ENCODE peak calls at places on chromosome 6, in eight cellular contexts. One of them, this sample, is unnamed.

GRCh38 chr6:99434702-99435530 is 9.8 kb upstream of the PNISR start:
- DNase-seq in CD4-positive, alpha-beta T cell: no peak
- DNase-seq in H9: no peak
- DNase-seq in left ventricle myocardium inferior: no peak
- DNase-seq in endothelial cell of umbilical vein: peak
- DNase-seq in endodermal cell: no peak
- DNase-seq in pancreas: no peak
- DNase-seq in adrenal gland: no peak
- DNase-seq in this sample: peak

GRCh38 chr6:2542858-2543218 is 207.9 kb downstream of the MYLK4 start:
- DNase-seq in CD4-positive, alpha-beta T cell: no peak
- DNase-seq in endodermal cell: no peak
- DNase-seq in H9: no peak
- DNase-seq in endothelial cell of umbilical vein: no peak
- DNase-seq in adrenal gland: no peak
- DNase-seq in left ventricle myocardium inferior: no peak
- DNase-seq in pancreas: no peak
- DNase-seq in this sample: no peak

GRCh38 chr6:35357671-35358070 is 15.3 kb downstream of the PPARD start:
- DNase-seq in adrenal gland: no peak
- DNase-seq in left ventricle myocardium inferior: no peak
- DNase-seq in CD4-positive, alpha-beta T cell: no peak
- DNase-seq in pancreas: no peak
- DNase-seq in H9: no peak
- DNase-seq in endothelial cell of umbilical vein: no peak
- DNase-seq in endodermal cell: no peak
- DNase-seq in this sample: no peak

GRCh38 chr6:130882370-130882769 is 55.2 kb downstream of the SMLR1 start:
- DNase-seq in pancreas: no peak
- DNase-seq in H9: no peak
- DNase-seq in CD4-positive, alpha-beta T cell: no peak
- DNase-seq in adrenal gland: no peak
- DNase-seq in endodermal cell: no peak
- DNase-seq in endothelial cell of umbilical vein: no peak
- DNase-seq in left ventricle myocardium inferior: no peak
- DNase-seq in this sample: no peak

GRCh38 chr6:29751480-29751879 is 28.2 kb downstream of the HLA-F start:
- DNase-seq in endothelial cell of umbilical vein: no peak
- DNase-seq in left ventricle myocardium inferior: no peak
- DNase-seq in adrenal gland: no peak
- DNase-seq in CD4-positive, alpha-beta T cell: no peak
- DNase-seq in endodermal cell: no peak
- DNase-seq in H9: no peak
- DNase-seq in pancreas: peak
- DNase-seq in this sample: no peak

GRCh38 chr6:161586866-161587265 is 313.0 kb upstream of the AGPAT4 start:
- DNase-seq in pancreas: no peak
- DNase-seq in H9: no peak
- DNase-seq in CD4-positive, alpha-beta T cell: no peak
- DNase-seq in endothelial cell of umbilical vein: no peak
- DNase-seq in endodermal cell: no peak
- DNase-seq in left ventricle myocardium inferior: no peak
- DNase-seq in adrenal gland: no peak
- DNase-seq in this sample: no peak

GRCh38 chr6:111061493-111061892 is 25.8 kb upstream of the SLC16A10 start:
- DNase-seq in adrenal gland: no peak
- DNase-seq in pancreas: no peak
- DNase-seq in H9: no peak
- DNase-seq in endodermal cell: no peak
- DNase-seq in endothelial cell of umbilical vein: no peak
- DNase-seq in left ventricle myocardium inferior: no peak
- DNase-seq in CD4-positive, alpha-beta T cell: no peak
- DNase-seq in this sample: no peak

GRCh38 chr6:16760536-16761468 is at the start of gene ATXN1:
- DNase-seq in endodermal cell: peak
- DNase-seq in endothelial cell of umbilical vein: peak
- DNase-seq in left ventricle myocardium inferior: peak
- DNase-seq in H9: peak
- DNase-seq in pancreas: peak
- DNase-seq in CD4-positive, alpha-beta T cell: peak
- DNase-seq in adrenal gland: peak
- DNase-seq in this sample: peak

GRCh38 chr6:109059591-109060021 is 35.0 kb downstream of the SESN1 start:
- DNase-seq in pancreas: no peak
- DNase-seq in adrenal gland: no peak
- DNase-seq in H9: no peak
- DNase-seq in CD4-positive, alpha-beta T cell: no peak
- DNase-seq in endothelial cell of umbilical vein: peak
- DNase-seq in left ventricle myocardium inferior: no peak
- DNase-seq in endodermal cell: no peak
- DNase-seq in this sample: peak

GRCh38 chr6:158142789-158143188 is 25.3 kb downstream of the SERAC1 start:
- DNase-seq in endodermal cell: no peak
- DNase-seq in adrenal gland: no peak
- DNase-seq in left ventricle myocardium inferior: no peak
- DNase-seq in H9: no peak
- DNase-seq in CD4-positive, alpha-beta T cell: no peak
- DNase-seq in pancreas: peak
- DNase-seq in endothelial cell of umbilical vein: peak
- DNase-seq in this sample: peak

GRCh38 chr6:134999107-134999506 is 49.2 kb upstream of the ALDH8A1 start:
- DNase-seq in CD4-positive, alpha-beta T cell: no peak
- DNase-seq in adrenal gland: no peak
- DNase-seq in pancreas: no peak
- DNase-seq in endothelial cell of umbilical vein: no peak
- DNase-seq in left ventricle myocardium inferior: no peak
- DNase-seq in H9: no peak
- DNase-seq in endodermal cell: no peak
- DNase-seq in this sample: no peak

GRCh38 chr6:163285689-163286088 is 128.8 kb upstream of the QKI start:
- DNase-seq in adrenal gland: no peak
- DNase-seq in H9: no peak
- DNase-seq in endodermal cell: no peak
- DNase-seq in CD4-positive, alpha-beta T cell: no peak
- DNase-seq in pancreas: no peak
- DNase-seq in endothelial cell of umbilical vein: no peak
- DNase-seq in left ventricle myocardium inferior: no peak
- DNase-seq in this sample: no peak

GRCh38 chr6:111150577-111150976 is 63.3 kb downstream of the SLC16A10 start:
- DNase-seq in endodermal cell: no peak
- DNase-seq in pancreas: no peak
- DNase-seq in endothelial cell of umbilical vein: no peak
- DNase-seq in H9: no peak
- DNase-seq in adrenal gland: no peak
- DNase-seq in CD4-positive, alpha-beta T cell: no peak
- DNase-seq in left ventricle myocardium inferior: no peak
- DNase-seq in this sample: peak

GRCh38 chr6:12490904-12491571 is 200.9 kb downstream of the EDN1 start:
- DNase-seq in pancreas: no peak
- DNase-seq in H9: no peak
- DNase-seq in endodermal cell: no peak
- DNase-seq in adrenal gland: peak
- DNase-seq in CD4-positive, alpha-beta T cell: no peak
- DNase-seq in left ventricle myocardium inferior: no peak
- DNase-seq in endothelial cell of umbilical vein: peak
- DNase-seq in this sample: peak

GRCh38 chr6:168261234-168261633 is 58.3 kb downstream of the DACT2 start:
- DNase-seq in left ventricle myocardium inferior: no peak
- DNase-seq in H9: no peak
- DNase-seq in pancreas: no peak
- DNase-seq in endothelial cell of umbilical vein: no peak
- DNase-seq in adrenal gland: no peak
- DNase-seq in endodermal cell: no peak
- DNase-seq in CD4-positive, alpha-beta T cell: no peak
- DNase-seq in this sample: no peak

GRCh38 chr6:72826744-72827438 is 205.0 kb downstream of the KCNQ5 start:
- DNase-seq in endothelial cell of umbilical vein: no peak
- DNase-seq in left ventricle myocardium inferior: no peak
- DNase-seq in CD4-positive, alpha-beta T cell: no peak
- DNase-seq in H9: no peak
- DNase-seq in pancreas: no peak
- DNase-seq in adrenal gland: no peak
- DNase-seq in endodermal cell: no peak
- DNase-seq in this sample: no peak

GRCh38 chr6:88177961-88178464 is 11.9 kb upstream of the CNR1 start:
- DNase-seq in H9: no peak
- DNase-seq in left ventricle myocardium inferior: no peak
- DNase-seq in endothelial cell of umbilical vein: no peak
- DNase-seq in CD4-positive, alpha-beta T cell: no peak
- DNase-seq in endodermal cell: no peak
- DNase-seq in adrenal gland: no peak
- DNase-seq in pancreas: no peak
- DNase-seq in this sample: peak

GRCh38 chr6:153616506-153616905 is 422.5 kb upstream of the OPRM1 start:
- DNase-seq in pancreas: no peak
- DNase-seq in endodermal cell: peak
- DNase-seq in CD4-positive, alpha-beta T cell: no peak
- DNase-seq in adrenal gland: no peak
- DNase-seq in H9: peak
- DNase-seq in endothelial cell of umbilical vein: no peak
- DNase-seq in left ventricle myocardium inferior: no peak
- DNase-seq in this sample: no peak

GRCh38 chr6:153613719-153614455 is 425.2 kb upstream of the OPRM1 start:
- DNase-seq in left ventricle myocardium inferior: no peak
- DNase-seq in endothelial cell of umbilical vein: no peak
- DNase-seq in CD4-positive, alpha-beta T cell: no peak
- DNase-seq in adrenal gland: no peak
- DNase-seq in H9: no peak
- DNase-seq in endodermal cell: no peak
- DNase-seq in pancreas: no peak
- DNase-seq in this sample: no peak

GRCh38 chr6:153618371-153619328 is 420.4 kb upstream of the OPRM1 start:
- DNase-seq in endothelial cell of umbilical vein: no peak
- DNase-seq in endodermal cell: no peak
- DNase-seq in left ventricle myocardium inferior: no peak
- DNase-seq in pancreas: no peak
- DNase-seq in adrenal gland: no peak
- DNase-seq in CD4-positive, alpha-beta T cell: no peak
- DNase-seq in H9: no peak
- DNase-seq in this sample: no peak
- H3K27ac ChIP-seq in endothelial cell of umbilical vein: no peak
- H3K27ac ChIP-seq in endodermal cell: no peak
- H3K27ac ChIP-seq in left ventricle myocardium inferior: no peak
- H3K27ac ChIP-seq in pancreas: no peak
- H3K27ac ChIP-seq in adrenal gland: no peak
- H3K27ac ChIP-seq in CD4-positive, alpha-beta T cell: no peak
- H3K27ac ChIP-seq in H9: no peak
- H3K27ac ChIP-seq in this sample: no peak

GRCh38 chr6:31055401-31055800 is 45.1 kb downstream of the MUC22 start:
- DNase-seq in pancreas: no peak
- DNase-seq in H9: no peak
- DNase-seq in CD4-positive, alpha-beta T cell: no peak
- DNase-seq in endothelial cell of umbilical vein: no peak
- DNase-seq in left ventricle myocardium inferior: no peak
- DNase-seq in endodermal cell: no peak
- DNase-seq in adrenal gland: no peak
- DNase-seq in this sample: peak

GRCh38 chr6:31057426-31058003 is 47.2 kb downstream of the MUC22 start:
- DNase-seq in endothelial cell of umbilical vein: no peak
- DNase-seq in CD4-positive, alpha-beta T cell: no peak
- DNase-seq in H9: no peak
- DNase-seq in left ventricle myocardium inferior: no peak
- DNase-seq in adrenal gland: no peak
- DNase-seq in endodermal cell: no peak
- DNase-seq in pancreas: no peak
- DNase-seq in this sample: peak

GRCh38 chr6:31060162-31060561 is 49.9 kb downstream of the MUC22 start:
- DNase-seq in pancreas: no peak
- DNase-seq in endothelial cell of umbilical vein: no peak
- DNase-seq in CD4-positive, alpha-beta T cell: no peak
- DNase-seq in endodermal cell: no peak
- DNase-seq in left ventricle myocardium inferior: no peak
- DNase-seq in H9: no peak
- DNase-seq in adrenal gland: no peak
- DNase-seq in this sample: no peak

GRCh38 chr6:31053873-31054272 is 43.6 kb downstream of the MUC22 start:
- DNase-seq in endodermal cell: no peak
- DNase-seq in adrenal gland: no peak
- DNase-seq in CD4-positive, alpha-beta T cell: no peak
- DNase-seq in left ventricle myocardium inferior: peak
- DNase-seq in pancreas: no peak
- DNase-seq in H9: no peak
- DNase-seq in endothelial cell of umbilical vein: no peak
- DNase-seq in this sample: no peak

DNA sequence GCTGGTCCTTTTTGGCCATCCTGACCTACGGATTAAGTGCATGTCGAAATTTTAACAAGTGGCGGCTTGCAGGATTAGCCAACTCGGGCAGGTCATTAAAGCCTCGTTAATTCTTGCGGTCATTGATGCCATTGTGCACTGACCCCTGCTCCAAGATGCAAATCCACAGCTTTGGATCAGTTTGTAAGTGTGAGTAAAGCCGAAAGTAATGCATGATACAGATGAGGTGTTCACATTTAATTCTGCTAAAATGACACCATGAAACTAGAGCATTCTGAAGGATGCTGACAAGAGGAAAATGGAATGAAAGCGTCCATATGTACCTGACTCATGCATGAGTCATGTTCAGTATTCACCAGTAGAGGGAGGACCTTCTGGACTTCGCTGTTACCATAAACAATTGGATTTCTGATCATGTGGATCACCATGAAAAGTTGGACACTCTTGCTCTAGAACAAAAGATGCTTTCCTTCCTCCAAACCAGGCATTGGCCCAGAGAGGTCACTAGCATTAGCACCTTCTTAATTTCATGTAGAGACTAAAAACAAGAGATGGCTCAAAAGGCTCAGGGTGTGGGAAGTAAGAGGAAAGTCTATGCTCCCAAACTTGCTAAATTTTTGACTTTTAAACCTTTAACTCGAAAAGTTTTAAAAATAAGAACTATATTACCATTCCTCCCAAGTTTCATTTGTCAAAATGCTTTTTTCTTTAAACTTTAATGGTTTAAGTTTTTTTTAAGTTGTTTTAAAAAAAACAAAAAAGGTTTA is 48.0 kb downstream of the MUC22 start:
- DNase-seq in endodermal cell: no peak
- DNase-seq in left ventricle myocardium inferior: no peak
- DNase-seq in H9: no peak
- DNase-seq in adrenal gland: no peak
- DNase-seq in endothelial cell of umbilical vein: peak
- DNase-seq in pancreas: no peak
- DNase-seq in CD4-positive, alpha-beta T cell: no peak
- DNase-seq in this sample: peak
- TF ChIP-seq CTCF in endodermal cell: peak
- TF ChIP-seq CTCF in left ventricle myocardium inferior: peak
- TF ChIP-seq CTCF in H9: peak
- TF ChIP-seq CTCF in adrenal gland: peak
- TF ChIP-seq CTCF in endothelial cell of umbilical vein: peak
- TF ChIP-seq CTCF in pancreas: no peak
- TF ChIP-seq CTCF in CD4-positive, alpha-beta T cell: peak
- TF ChIP-seq CTCF in this sample: peak

GRCh38 chr6:26439552-26440125 is 665 bp upstream of the BTN3A3 start:
- DNase-seq in endodermal cell: no peak
- DNase-seq in endothelial cell of umbilical vein: no peak
- DNase-seq in adrenal gland: no peak
- DNase-seq in CD4-positive, alpha-beta T cell: no peak
- DNase-seq in H9: no peak
- DNase-seq in pancreas: no peak
- DNase-seq in left ventricle myocardium inferior: no peak
- DNase-seq in this sample: no peak
- H3K27ac ChIP-seq in endodermal cell: no peak
- H3K27ac ChIP-seq in endothelial cell of umbilical vein: no peak
- H3K27ac ChIP-seq in adrenal gland: peak
- H3K27ac ChIP-seq in CD4-positive, alpha-beta T cell: peak
- H3K27ac ChIP-seq in H9: no peak
- H3K27ac ChIP-seq in pancreas: peak
- H3K27ac ChIP-seq in left ventricle myocardium inferior: peak
- H3K27ac ChIP-seq in this sample: no peak

GRCh38 chr6:53070808-53071207 is 5.6 kb downstream of the FBXO9 start:
- DNase-seq in CD4-positive, alpha-beta T cell: no peak
- DNase-seq in pancreas: no peak
- DNase-seq in endodermal cell: no peak
- DNase-seq in endothelial cell of umbilical vein: no peak
- DNase-seq in adrenal gland: no peak
- DNase-seq in left ventricle myocardium inferior: no peak
- DNase-seq in H9: no peak
- DNase-seq in this sample: no peak
- TF ChIP-seq CTCF in CD4-positive, alpha-beta T cell: peak
- TF ChIP-seq CTCF in pancreas: no peak
- TF ChIP-seq CTCF in endodermal cell: no peak
- TF ChIP-seq CTCF in endothelial cell of umbilical vein: no peak
- TF ChIP-seq CTCF in adrenal gland: no peak
- TF ChIP-seq CTCF in left ventricle myocardium inferior: no peak
- TF ChIP-seq CTCF in H9: no peak
- TF ChIP-seq CTCF in this sample: no peak